ENCODE peak calls at places on chromosomes 6 and 20, in six cellular contexts. One of them, this sample, is unnamed. For H3K4me1, the result is how much of the 10 kb centered on the place peaks cover.

GRCh38 chr20:48617481-48617880 is 210.3 kb downstream of the PREX1 start:
- DNase-seq in mesendoderm: no peak
- DNase-seq in mammary epithelial cell: no peak
- DNase-seq in IMR-90: no peak
- DNase-seq in astrocyte: no peak
- DNase-seq in OCI-LY7: no peak
- DNase-seq in this sample: no peak

GRCh38 chr6:169411296-169411695 is 157.7 kb upstream of the THBS2 start:
- DNase-seq in mesendoderm: no peak
- DNase-seq in mammary epithelial cell: no peak
- DNase-seq in IMR-90: no peak
- DNase-seq in astrocyte: no peak
- DNase-seq in OCI-LY7: no peak
- DNase-seq in this sample: no peak

GRCh38 chr6:160331753-160332152 is 16.4 kb upstream of the SLC22A3 start:
- DNase-seq in mesendoderm: no peak
- DNase-seq in mammary epithelial cell: no peak
- DNase-seq in IMR-90: no peak
- DNase-seq in astrocyte: no peak
- DNase-seq in OCI-LY7: no peak
- DNase-seq in this sample: no peak

GRCh38 chr6:3751019-3751729 is at the start of gene PXDC1:
- DNase-seq in mesendoderm: peak
- DNase-seq in mammary epithelial cell: peak
- DNase-seq in IMR-90: no peak
- DNase-seq in astrocyte: no peak
- DNase-seq in OCI-LY7: no peak
- DNase-seq in this sample: no peak

GRCh38 chr6:107819976-107820551 is 4.0 kb downstream of the SCML4 start:
- DNase-seq in mesendoderm: peak
- DNase-seq in mammary epithelial cell: peak
- DNase-seq in IMR-90: peak
- DNase-seq in astrocyte: no peak
- DNase-seq in OCI-LY7: no peak
- DNase-seq in this sample: no peak

GRCh38 chr6:160348209-160348551 is at the start of gene SLC22A3:
- DNase-seq in mesendoderm: no peak
- DNase-seq in mammary epithelial cell: no peak
- DNase-seq in IMR-90: no peak
- DNase-seq in astrocyte: no peak
- DNase-seq in OCI-LY7: no peak
- DNase-seq in this sample: no peak

GRCh38 chr20:54200487-54201267 is 7.2 kb upstream of the PFDN4 start:
- DNase-seq in mesendoderm: peak
- DNase-seq in mammary epithelial cell: no peak
- DNase-seq in IMR-90: no peak
- DNase-seq in astrocyte: no peak
- DNase-seq in OCI-LY7: no peak
- DNase-seq in this sample: no peak

GRCh38 chr6:146785001-146785585 is 186.3 kb downstream of the ADGB start:
- DNase-seq in mesendoderm: peak
- DNase-seq in mammary epithelial cell: peak
- DNase-seq in IMR-90: peak
- DNase-seq in astrocyte: peak
- DNase-seq in OCI-LY7: peak
- DNase-seq in this sample: peak

GRCh38 chr20:45968081-45968671 is 3.8 kb downstream of the ZNF335 start:
- DNase-seq in mesendoderm: no peak
- DNase-seq in mammary epithelial cell: no peak
- DNase-seq in IMR-90: no peak
- DNase-seq in astrocyte: no peak
- DNase-seq in OCI-LY7: no peak
- DNase-seq in this sample: no peak

GRCh38 chr20:5008743-5009142 is 7.4 kb upstream of the SLC23A2 start:
- DNase-seq in mesendoderm: no peak
- DNase-seq in mammary epithelial cell: peak
- DNase-seq in IMR-90: peak
- DNase-seq in astrocyte: no peak
- DNase-seq in OCI-LY7: no peak
- DNase-seq in this sample: no peak

GRCh38 chr6:63460971-63461370 is 111.3 kb upstream of the LOC128125822 start:
- DNase-seq in mesendoderm: no peak
- DNase-seq in mammary epithelial cell: no peak
- DNase-seq in IMR-90: no peak
- DNase-seq in astrocyte: no peak
- DNase-seq in OCI-LY7: no peak
- DNase-seq in this sample: no peak

GRCh38 chr20:15561707-15562106 is 1011.5 kb downstream of the KIF16B start:
- DNase-seq in mesendoderm: no peak
- DNase-seq in mammary epithelial cell: no peak
- DNase-seq in IMR-90: no peak
- DNase-seq in astrocyte: no peak
- DNase-seq in OCI-LY7: no peak
- DNase-seq in this sample: no peak

GRCh38 chr20:3472105-3472504 is 1.3 kb downstream of the ATRN start:
- DNase-seq in mesendoderm: no peak
- DNase-seq in mammary epithelial cell: no peak
- DNase-seq in IMR-90: no peak
- DNase-seq in astrocyte: no peak
- DNase-seq in OCI-LY7: no peak
- DNase-seq in this sample: no peak

GRCh38 chr6:56691201-56691595 is 48.5 kb upstream of the DST start:
- DNase-seq in mesendoderm: no peak
- DNase-seq in mammary epithelial cell: no peak
- DNase-seq in IMR-90: no peak
- DNase-seq in astrocyte: peak
- DNase-seq in OCI-LY7: no peak
- DNase-seq in this sample: no peak

GRCh38 chr6:11317885-11318771 is 85.7 kb upstream of the NEDD9 start:
- DNase-seq in mesendoderm: peak
- DNase-seq in mammary epithelial cell: peak
- DNase-seq in IMR-90: peak
- DNase-seq in astrocyte: peak
- DNase-seq in OCI-LY7: no peak
- DNase-seq in this sample: no peak

GRCh38 chr6:35036059-35036827 is 104.9 kb downstream of the TCP11 start:
- DNase-seq in mesendoderm: no peak
- DNase-seq in mammary epithelial cell: no peak
- DNase-seq in IMR-90: no peak
- DNase-seq in astrocyte: no peak
- DNase-seq in OCI-LY7: no peak
- DNase-seq in this sample: no peak

GRCh38 chr20:51094221-51094620 is 71.3 kb upstream of the KCNG1 start:
- DNase-seq in mesendoderm: no peak
- DNase-seq in mammary epithelial cell: no peak
- DNase-seq in IMR-90: no peak
- DNase-seq in astrocyte: no peak
- DNase-seq in OCI-LY7: no peak
- DNase-seq in this sample: no peak

GRCh38 chr6:107764684-107765460 is 59.2 kb downstream of the SCML4 start:
- DNase-seq in mesendoderm: no peak
- DNase-seq in mammary epithelial cell: no peak
- DNase-seq in IMR-90: no peak
- DNase-seq in astrocyte: no peak
- DNase-seq in OCI-LY7: no peak
- DNase-seq in this sample: no peak

GRCh38 chr20:18048191-18048590 is 9.5 kb downstream of the OVOL2 start:
- DNase-seq in mesendoderm: no peak
- DNase-seq in mammary epithelial cell: no peak
- DNase-seq in IMR-90: no peak
- DNase-seq in astrocyte: no peak
- DNase-seq in OCI-LY7: peak
- DNase-seq in this sample: peak

GRCh38 chr6:80742481-80742880 is 636.0 kb downstream of the BCKDHB start:
- DNase-seq in mesendoderm: peak
- DNase-seq in mammary epithelial cell: peak
- DNase-seq in IMR-90: peak
- DNase-seq in astrocyte: peak
- DNase-seq in OCI-LY7: peak
- DNase-seq in this sample: peak

GRCh38 chr6:110518281-110518623 is 41.8 kb upstream of the SLC22A16 start:
- DNase-seq in mesendoderm: peak
- DNase-seq in mammary epithelial cell: no peak
- DNase-seq in IMR-90: peak
- DNase-seq in astrocyte: no peak
- DNase-seq in OCI-LY7: no peak
- DNase-seq in this sample: peak

GRCh38 chr6:132919028-132919427 is 104.7 kb downstream of the RPS12 start:
- DNase-seq in mesendoderm: no peak
- DNase-seq in mammary epithelial cell: no peak
- DNase-seq in IMR-90: peak
- DNase-seq in astrocyte: peak
- DNase-seq in OCI-LY7: no peak
- DNase-seq in this sample: no peak

GRCh38 chr6:158638393-158638792 is 6.2 kb downstream of the DYNLT1 start:
- DNase-seq in mesendoderm: no peak
- DNase-seq in mammary epithelial cell: no peak
- DNase-seq in IMR-90: no peak
- DNase-seq in astrocyte: no peak
- DNase-seq in OCI-LY7: no peak
- DNase-seq in this sample: no peak

GRCh38 chr6:47700051-47700450 is 1.7 kb downstream of the ADGRF4 start:
- DNase-seq in mesendoderm: peak
- DNase-seq in mammary epithelial cell: peak
- DNase-seq in IMR-90: peak
- DNase-seq in astrocyte: peak
- DNase-seq in OCI-LY7: no peak
- DNase-seq in this sample: no peak

GRCh38 chr6:47697925-47698324 is 455 bp upstream of the ADGRF4 start:
- DNase-seq in mesendoderm: no peak
- DNase-seq in mammary epithelial cell: no peak
- DNase-seq in IMR-90: no peak
- DNase-seq in astrocyte: no peak
- DNase-seq in OCI-LY7: no peak
- DNase-seq in this sample: no peak

GRCh38 chr6:47698342-47698787 is at the start of gene ADGRF4:
- DNase-seq in mesendoderm: no peak
- DNase-seq in mammary epithelial cell: peak
- DNase-seq in IMR-90: peak
- DNase-seq in astrocyte: peak
- DNase-seq in OCI-LY7: no peak
- DNase-seq in this sample: no peak

GRCh38 chr6:47700596-47700995 is 2.2 kb downstream of the ADGRF4 start:
- DNase-seq in mesendoderm: no peak
- DNase-seq in mammary epithelial cell: peak
- DNase-seq in IMR-90: no peak
- DNase-seq in astrocyte: no peak
- DNase-seq in OCI-LY7: no peak
- DNase-seq in this sample: no peak

GRCh38 chr6:47701374-47701773 is 3.0 kb downstream of the ADGRF4 start:
- DNase-seq in mesendoderm: peak
- DNase-seq in mammary epithelial cell: peak
- DNase-seq in IMR-90: no peak
- DNase-seq in astrocyte: no peak
- DNase-seq in OCI-LY7: no peak
- DNase-seq in this sample: no peak
- H3K4me2 ChIP-seq in mesendoderm: no peak
- H3K4me2 ChIP-seq in mammary epithelial cell: peak
- H3K4me2 ChIP-seq in IMR-90: no peak
- H3K4me2 ChIP-seq in astrocyte: no peak
- H3K4me2 ChIP-seq in OCI-LY7: no peak
- H3K4me2 ChIP-seq in this sample: no peak

DNA sequence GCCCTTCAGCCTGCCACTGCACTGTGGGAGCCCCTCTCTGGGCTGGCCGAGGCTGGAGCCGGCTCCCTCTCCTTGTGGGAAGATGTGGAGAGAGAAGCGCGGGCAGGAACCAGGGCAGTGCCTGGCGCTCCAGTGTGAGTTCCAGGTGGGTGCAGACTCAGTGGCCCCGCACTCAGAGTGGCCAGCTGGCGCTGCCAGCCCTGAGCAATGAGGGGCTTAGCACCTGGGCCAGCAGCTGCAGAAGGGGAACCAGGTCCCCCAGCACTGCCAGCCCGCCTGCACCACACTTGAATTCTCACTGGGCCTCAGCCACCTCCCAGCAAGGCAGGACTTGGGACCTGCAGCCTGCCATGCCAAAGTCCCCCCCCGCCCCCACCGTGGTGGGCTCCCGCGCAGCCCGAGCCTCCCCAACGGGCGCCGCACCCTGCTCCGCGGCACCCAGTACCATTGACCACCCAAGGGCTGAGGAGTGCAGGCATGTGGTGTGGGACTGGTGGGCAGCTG is 205.9 kb downstream of the CLVS2 start:
- DNase-seq in mesendoderm: no peak
- DNase-seq in mammary epithelial cell: no peak
- DNase-seq in IMR-90: no peak
- DNase-seq in astrocyte: no peak
- DNase-seq in OCI-LY7: no peak
- DNase-seq in this sample: no peak
- H3K4me1 ChIP-seq in mesendoderm: under half
- H3K4me1 ChIP-seq in mammary epithelial cell: under half
- H3K4me1 ChIP-seq in IMR-90: under half
- H3K4me1 ChIP-seq in astrocyte: under half
- H3K4me1 ChIP-seq in OCI-LY7: under half
- H3K4me1 ChIP-seq in this sample: under half

GRCh38 chr20:24969203-24970029 is 20.3 kb downstream of the CST7 start:
- DNase-seq in mesendoderm: no peak
- DNase-seq in mammary epithelial cell: no peak
- DNase-seq in IMR-90: no peak
- DNase-seq in astrocyte: no peak
- DNase-seq in OCI-LY7: no peak
- DNase-seq in this sample: no peak
- H3K4me2 ChIP-seq in mesendoderm: no peak
- H3K4me2 ChIP-seq in mammary epithelial cell: no peak
- H3K4me2 ChIP-seq in IMR-90: no peak
- H3K4me2 ChIP-seq in astrocyte: no peak
- H3K4me2 ChIP-seq in OCI-LY7: no peak
- H3K4me2 ChIP-seq in this sample: no peak

DNA sequence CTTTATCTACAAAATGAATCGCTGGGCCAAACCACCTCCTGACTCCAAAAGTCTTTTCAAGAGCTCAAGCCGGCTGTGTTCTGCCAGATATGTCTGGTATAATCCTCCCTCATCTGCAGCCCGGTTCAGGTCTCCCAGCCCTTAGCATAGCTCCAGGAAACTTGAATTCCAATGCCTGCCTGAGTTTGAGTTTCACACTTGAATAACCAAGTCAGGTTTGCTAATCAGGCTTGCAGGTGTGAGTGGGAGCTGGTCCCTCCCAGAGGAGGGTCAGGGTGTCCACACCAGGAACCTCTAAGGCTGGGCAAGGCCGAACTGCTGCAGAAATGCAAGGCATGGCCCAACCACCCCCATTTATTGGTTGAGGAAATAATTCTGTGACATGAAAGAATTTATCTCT is 96.6 kb downstream of the TMEM242 start:
- DNase-seq in mesendoderm: no peak
- DNase-seq in mammary epithelial cell: no peak
- DNase-seq in IMR-90: no peak
- DNase-seq in astrocyte: peak
- DNase-seq in OCI-LY7: no peak
- DNase-seq in this sample: peak
- H3K4me1 ChIP-seq in mesendoderm: under half
- H3K4me1 ChIP-seq in mammary epithelial cell: under half
- H3K4me1 ChIP-seq in IMR-90: under half
- H3K4me1 ChIP-seq in astrocyte: under half
- H3K4me1 ChIP-seq in OCI-LY7: under half
- H3K4me1 ChIP-seq in this sample: half or more

GRCh38 chr6:21181866-21182265 is 411.7 kb upstream of the SOX4 start:
- DNase-seq in mesendoderm: no peak
- DNase-seq in mammary epithelial cell: no peak
- DNase-seq in IMR-90: no peak
- DNase-seq in astrocyte: no peak
- DNase-seq in OCI-LY7: no peak
- DNase-seq in this sample: no peak
- H3K4me2 ChIP-seq in mesendoderm: no peak
- H3K4me2 ChIP-seq in mammary epithelial cell: no peak
- H3K4me2 ChIP-seq in IMR-90: no peak
- H3K4me2 ChIP-seq in astrocyte: no peak
- H3K4me2 ChIP-seq in OCI-LY7: no peak
- H3K4me2 ChIP-seq in this sample: no peak